ENCODE peak calls at places on chromosomes 12 and 14, in eight cellular contexts. A, V, H, I, Z, G, O and Q are unnamed samples.

GRCh38 chr12:65495233-65495632 is 216.8 kb downstream of the MSRB3 start:
- DNase-seq in H (peak), I (no peak), G (no peak), Z (peak), O (peak), V (no peak), A (no peak), Q (peak)

GRCh38 chr12:49880756-49881390 is 22.8 kb downstream of the FAIM2 start:
- DNase-seq in O (no peak), H (no peak), Z (no peak), G (no peak), V (no peak), A (no peak), I (no peak), Q (no peak)

GRCh38 chr14:100698066-100698465 is 28.6 kb upstream of the DLK1 start:
- DNase-seq in G (no peak), A (no peak), H (no peak), I (no peak), O (no peak), Z (no peak), V (no peak), Q (no peak)

GRCh38 chr14:103257211-103257962 is 76.7 kb upstream of the EIF5 start:
- DNase-seq in Z (peak), O (peak), G (no peak), V (no peak), A (no peak), I (no peak), H (peak), Q (peak)

GRCh38 chr12:124680863-124681778 is 113.7 kb upstream of the NCOR2 start:
- DNase-seq in G (no peak), V (no peak), Z (peak), H (peak), O (peak), I (no peak), A (no peak), Q (peak)

GRCh38 chr12:51986834-51987233 is 19.9 kb upstream of the TAMALIN start:
- DNase-seq in Z (no peak), O (no peak), H (no peak), I (no peak), G (no peak), V (no peak), A (no peak), Q (no peak)

GRCh38 chr14:96698846-96699543 is 98.2 kb upstream of the VRK1 start:
- DNase-seq in I (no peak), V (no peak), O (no peak), H (no peak), G (no peak), Z (no peak), A (no peak), Q (no peak)

GRCh38 chr12:40149673-40150260 is 43.9 kb upstream of the SLC2A13 start:
- DNase-seq in G (no peak), I (no peak), O (no peak), H (no peak), A (no peak), Z (no peak), V (no peak), Q (no peak)

GRCh38 chr12:47753021-47754001 is 5.4 kb downstream of the RAPGEF3 start:
- DNase-seq in G (no peak), I (no peak), H (peak), Z (no peak), A (no peak), V (no peak), O (peak), Q (no peak)

GRCh38 chr12:69484428-69484827 is 14.2 kb downstream of the FRS2 start:
- DNase-seq in O (no peak), Z (no peak), G (no peak), V (no peak), A (no peak), H (no peak), I (no peak), Q (no peak)

GRCh38 chr14:20551606-20552005 is 9.2 kb downstream of the RNASE9 start:
- DNase-seq in O (no peak), G (no peak), V (no peak), Z (no peak), H (no peak), A (no peak), I (no peak), Q (no peak)

GRCh38 chr14:35299708-35300107 is 7.5 kb downstream of the PSMA6 start:
- DNase-seq in Z (no peak), I (no peak), O (no peak), V (no peak), G (no peak), A (no peak), H (no peak), Q (no peak)

GRCh38 chr12:46354111-46354798 is 18.3 kb downstream of the SLC38A2 start:
- DNase-seq in Z (no peak), A (no peak), I (no peak), V (no peak), O (no peak), G (no peak), H (no peak), Q (no peak)

GRCh38 chr14:91399868-91400640 is 17.6 kb downstream of the CCDC88C start:
- DNase-seq in H (no peak), V (no peak), O (no peak), A (no peak), G (no peak), I (no peak), Z (no peak), Q (no peak)

GRCh38 chr14:85625925-85626585 is 96.1 kb downstream of the FLRT2 start:
- DNase-seq in V (no peak), G (no peak), H (no peak), I (no peak), O (peak), A (no peak), Z (peak), Q (no peak)

GRCh38 chr12:76032043-76032981 is 736 bp upstream of the PHLDA1 start:
- DNase-seq in H (peak), I (peak), A (peak), O (peak), V (peak), G (peak), Z (peak), Q (peak)

GRCh38 chr14:47300801-47301200 is 374.6 kb downstream of the MDGA2 start:
- DNase-seq in V (no peak), H (peak), I (no peak), O (no peak), A (no peak), Z (peak), G (no peak), Q (peak)

GRCh38 chr12:30462249-30462648 is 233.4 kb downstream of the IPO8 start:
- DNase-seq in I (no peak), A (no peak), H (no peak), Z (no peak), V (no peak), G (no peak), O (no peak), Q (no peak)

GRCh38 chr12:110079477-110080400 is 31.4 kb upstream of the C12orf76 start:
- DNase-seq in H (no peak), O (peak), A (peak), I (peak), Z (peak), V (peak), G (peak), Q (no peak)

GRCh38 chr12:90338365-90338764 is 616.6 kb downstream of the CCER1 start:
- DNase-seq in O (no peak), H (no peak), I (no peak), G (no peak), A (no peak), V (no peak), Z (no peak), Q (no peak)

GRCh38 chr12:101328917-101329316 is 49.0 kb downstream of the UTP20 start:
- DNase-seq in I (no peak), O (no peak), A (no peak), G (no peak), H (no peak), V (no peak), Z (no peak), Q (no peak)

GRCh38 chr14:31389947-31390346 is 30.4 kb downstream of the HEATR5A start:
- DNase-seq in V (no peak), I (no peak), H (no peak), A (no peak), Z (no peak), G (no peak), O (no peak), Q (no peak)

GRCh38 chr12:16110596-16110995 is 166.9 kb downstream of the SLC15A5 start:
- DNase-seq in A (no peak), V (no peak), I (no peak), Z (no peak), O (no peak), G (no peak), H (no peak), Q (no peak)

GRCh38 chr14:73753043-73753886 is 39.1 kb upstream of the PNMA1 start:
- DNase-seq in A (no peak), H (no peak), Z (no peak), O (peak), V (no peak), G (no peak), I (no peak), Q (no peak)